ENCODE peak calls at places on chromosomes 1 and 21, in six cellular contexts. K, Y, D, L, S and P are unnamed samples.
A peak's percentile ranks its signal among the peaks of the same experiment; 100 is the strongest.

GRCh38 chr1:69401894-69402293 is 165.8 kb upstream of the LRRC7 start:
- DNase-seq in K (no peak), Y (no peak), D (no peak), L (no peak), S (no peak), P (no peak)

GRCh38 chr1:1187938-1188337 is 14.3 kb downstream of the TTLL10 start:
- DNase-seq in K (no peak), Y (no peak), D (no peak), L (no peak), S (no peak), P (no peak)

GRCh38 chr1:46784666-46785065 is 14.2 kb upstream of the CYP4B1 start:
- DNase-seq in K (no peak), Y (no peak), D (no peak), L (no peak), S (no peak), P (no peak)

GRCh38 chr21:31554511-31555022 is 104.9 kb upstream of the SOD1 start:
- DNase-seq in K (peak; percentile 51), Y (peak; percentile 62), D (no peak), L (no peak), S (no peak), P (no peak)

GRCh38 chr1:182395911-182396310 is 4.3 kb upstream of the GLUL start:
- DNase-seq in K (no peak), Y (no peak), D (no peak), L (no peak), S (no peak), P (no peak)

GRCh38 chr1:17531343-17531681 is 8.2 kb upstream of the ARHGEF10L start:
- DNase-seq in K (no peak), Y (no peak), D (no peak), L (no peak), S (no peak), P (no peak)

GRCh38 chr1:94237291-94238226 is at the start of gene ARHGAP29:
- DNase-seq in K (peak; percentile 23), Y (peak; percentile 62), D (peak; percentile 88), L (peak; percentile 92), S (no peak), P (peak; percentile 85)

GRCh38 chr1:184836934-184837698 is 82.5 kb upstream of the EDEM3 start:
- DNase-seq in K (no peak), Y (no peak), D (peak; percentile 49), L (no peak), S (no peak), P (no peak)

GRCh38 chr1:156012051-156012817 is 8.5 kb downstream of the SSR2 start:
- DNase-seq in K (no peak), Y (no peak), D (no peak), L (no peak), S (no peak), P (no peak)

GRCh38 chr1:50973875-50974617 is 4.0 kb downstream of the CDKN2C start:
- DNase-seq in K (no peak), Y (no peak), D (no peak), L (no peak), S (peak; percentile 10), P (no peak)

GRCh38 chr1:51768971-51769601 is 109.4 kb downstream of the NRDC start:
- DNase-seq in K (peak; percentile 7), Y (peak; percentile 47), D (peak; percentile 47), L (peak; percentile 73), S (peak; percentile 3), P (no peak)

GRCh38 chr1:152050886-152051764 is 14.3 kb upstream of the S100A11 start:
- DNase-seq in K (no peak), Y (no peak), D (no peak), L (no peak), S (no peak), P (no peak)

GRCh38 chr1:243842978-243843490 is 7.0 kb downstream of the AKT3 start:
- DNase-seq in K (peak; percentile 24), Y (no peak), D (no peak), L (no peak), S (no peak), P (no peak)

GRCh38 chr1:223780318-223780717 is 65.4 kb downstream of the TP53BP2 start:
- DNase-seq in K (no peak), Y (no peak), D (no peak), L (no peak), S (no peak), P (no peak)

GRCh38 chr1:107135466-107135865 is 5.4 kb upstream of the NTNG1 start:
- DNase-seq in K (no peak), Y (no peak), D (peak; percentile 24), L (peak; percentile 83), S (peak; percentile 14), P (no peak)

GRCh38 chr1:93907718-93908117 is 1.5 kb downstream of the GCLM start:
- DNase-seq in K (no peak), Y (no peak), D (peak; percentile 38), L (no peak), S (peak; percentile 3), P (no peak)

GRCh38 chr1:234962340-234962989 is 166.2 kb downstream of the TOMM20 start:
- DNase-seq in K (no peak), Y (peak; percentile 59), D (peak; percentile 40), L (no peak), S (no peak), P (no peak)

GRCh38 chr21:46323227-46323709 is 402 bp downstream of the C21orf58 start:
- DNase-seq in K (no peak), Y (no peak), D (no peak), L (peak; percentile 28), S (no peak), P (no peak)

GRCh38 chr1:108010581-108010980 is 45.6 kb upstream of the VAV3 start:
- DNase-seq in K (no peak), Y (no peak), D (no peak), L (no peak), S (no peak), P (no peak)

GRCh38 chr1:158049867-158050266 is 56.4 kb downstream of the KIRREL1 start:
- DNase-seq in K (no peak), Y (no peak), D (no peak), L (no peak), S (no peak), P (no peak)

GRCh38 chr1:2192031-2192995 is 2.3 kb downstream of the FAAP20 start:
- DNase-seq in K (no peak), Y (no peak), D (no peak), L (no peak), S (no peak), P (peak; percentile 67)

GRCh38 chr1:34113362-34113761 is 51.7 kb downstream of the CSMD2 start:
- DNase-seq in K (no peak), Y (no peak), D (peak; percentile 55), L (peak; percentile 51), S (peak; percentile 55), P (peak; percentile 3)

GRCh38 chr1:54800899-54801759 is at the start of gene TTC22:
- DNase-seq in K (peak; percentile 77), Y (peak; percentile 82), D (peak; percentile 88), L (no peak), S (no peak), P (peak; percentile 72)

GRCh38 chr1:171434717-171435346 is 50.5 kb upstream of the PRRC2C start:
- DNase-seq in K (no peak), Y (peak; percentile 9), D (peak; percentile 6), L (no peak), S (no peak), P (no peak)

GRCh38 chr1:94698759-94699502 is 121.2 kb upstream of the SLC44A3 start:
- DNase-seq in K (no peak), Y (no peak), D (no peak), L (no peak), S (no peak), P (no peak)

GRCh38 chr1:168726719-168727118 is 2.3 kb downstream of the DPT start:
- DNase-seq in K (no peak), Y (no peak), D (no peak), L (no peak), S (no peak), P (no peak)